ENCODE peak calls at places on chromosome 6, in eight cellular contexts. One of them, this sample, is unnamed. For H3K4me1, the result is how much of the 10 kb centered on the place peaks cover.

GRCh38 chr6:115360602-115361325 is 699.9 kb downstream of the FRK start:
- DNase-seq in breast epithelium: no peak
- DNase-seq in HCT116: no peak
- DNase-seq in fibroblast of lung: no peak
- DNase-seq in CD8-positive, alpha-beta T cell: no peak
- DNase-seq in heart right ventricle: no peak
- DNase-seq in small intestine: peak
- DNase-seq in neural progenitor cell: no peak
- DNase-seq in this sample: no peak

GRCh38 chr6:24052632-24053031 is 73.4 kb upstream of the NRSN1 start:
- DNase-seq in heart right ventricle: no peak
- DNase-seq in small intestine: no peak
- DNase-seq in neural progenitor cell: no peak
- DNase-seq in breast epithelium: no peak
- DNase-seq in CD8-positive, alpha-beta T cell: no peak
- DNase-seq in HCT116: no peak
- DNase-seq in fibroblast of lung: peak
- DNase-seq in this sample: no peak

GRCh38 chr6:49342410-49342809 is 120.6 kb downstream of the MMUT start:
- DNase-seq in HCT116: no peak
- DNase-seq in neural progenitor cell: no peak
- DNase-seq in breast epithelium: no peak
- DNase-seq in heart right ventricle: no peak
- DNase-seq in CD8-positive, alpha-beta T cell: no peak
- DNase-seq in small intestine: no peak
- DNase-seq in fibroblast of lung: no peak
- DNase-seq in this sample: peak

GRCh38 chr6:159233365-159234101 is 64.3 kb downstream of the FNDC1 start:
- DNase-seq in heart right ventricle: no peak
- DNase-seq in fibroblast of lung: no peak
- DNase-seq in HCT116: no peak
- DNase-seq in breast epithelium: no peak
- DNase-seq in CD8-positive, alpha-beta T cell: no peak
- DNase-seq in neural progenitor cell: peak
- DNase-seq in small intestine: no peak
- DNase-seq in this sample: no peak

GRCh38 chr6:116352515-116353471 is 18.0 kb upstream of the DSE start:
- DNase-seq in heart right ventricle: no peak
- DNase-seq in small intestine: no peak
- DNase-seq in HCT116: no peak
- DNase-seq in fibroblast of lung: peak
- DNase-seq in breast epithelium: no peak
- DNase-seq in CD8-positive, alpha-beta T cell: no peak
- DNase-seq in neural progenitor cell: no peak
- DNase-seq in this sample: no peak

GRCh38 chr6:53647437-53648094 is 18.0 kb downstream of the KLHL31 start:
- DNase-seq in heart right ventricle: no peak
- DNase-seq in fibroblast of lung: peak
- DNase-seq in breast epithelium: no peak
- DNase-seq in CD8-positive, alpha-beta T cell: peak
- DNase-seq in HCT116: no peak
- DNase-seq in neural progenitor cell: no peak
- DNase-seq in small intestine: peak
- DNase-seq in this sample: no peak

GRCh38 chr6:150372051-150372450 is 3.2 kb downstream of the IYD start:
- DNase-seq in fibroblast of lung: peak
- DNase-seq in CD8-positive, alpha-beta T cell: no peak
- DNase-seq in neural progenitor cell: no peak
- DNase-seq in HCT116: no peak
- DNase-seq in small intestine: no peak
- DNase-seq in breast epithelium: no peak
- DNase-seq in heart right ventricle: no peak
- DNase-seq in this sample: no peak

GRCh38 chr6:3796396-3796795 is 44.9 kb upstream of the PXDC1 start:
- DNase-seq in heart right ventricle: no peak
- DNase-seq in HCT116: no peak
- DNase-seq in breast epithelium: no peak
- DNase-seq in fibroblast of lung: no peak
- DNase-seq in CD8-positive, alpha-beta T cell: no peak
- DNase-seq in small intestine: no peak
- DNase-seq in neural progenitor cell: no peak
- DNase-seq in this sample: no peak

GRCh38 chr6:97066056-97066455 is 141.5 kb downstream of the KLHL32 start:
- DNase-seq in heart right ventricle: no peak
- DNase-seq in neural progenitor cell: no peak
- DNase-seq in fibroblast of lung: no peak
- DNase-seq in breast epithelium: no peak
- DNase-seq in HCT116: no peak
- DNase-seq in CD8-positive, alpha-beta T cell: no peak
- DNase-seq in small intestine: no peak
- DNase-seq in this sample: no peak

GRCh38 chr6:143556529-143556928 is 45.0 kb upstream of the FUCA2 start:
- DNase-seq in fibroblast of lung: peak
- DNase-seq in breast epithelium: no peak
- DNase-seq in CD8-positive, alpha-beta T cell: no peak
- DNase-seq in small intestine: no peak
- DNase-seq in neural progenitor cell: no peak
- DNase-seq in heart right ventricle: no peak
- DNase-seq in HCT116: no peak
- DNase-seq in this sample: no peak

GRCh38 chr6:23621026-23621425 is 505.0 kb upstream of the NRSN1 start:
- DNase-seq in HCT116: no peak
- DNase-seq in breast epithelium: no peak
- DNase-seq in heart right ventricle: no peak
- DNase-seq in fibroblast of lung: peak
- DNase-seq in CD8-positive, alpha-beta T cell: no peak
- DNase-seq in neural progenitor cell: no peak
- DNase-seq in small intestine: no peak
- DNase-seq in this sample: no peak

GRCh38 chr6:139407718-139408222 is 33.3 kb upstream of the CITED2 start:
- DNase-seq in CD8-positive, alpha-beta T cell: no peak
- DNase-seq in small intestine: no peak
- DNase-seq in fibroblast of lung: peak
- DNase-seq in neural progenitor cell: peak
- DNase-seq in breast epithelium: no peak
- DNase-seq in heart right ventricle: no peak
- DNase-seq in HCT116: no peak
- DNase-seq in this sample: no peak

GRCh38 chr6:150598401-150598800 is 1.3 kb upstream of the PLEKHG1 start:
- DNase-seq in CD8-positive, alpha-beta T cell: no peak
- DNase-seq in breast epithelium: no peak
- DNase-seq in HCT116: no peak
- DNase-seq in fibroblast of lung: no peak
- DNase-seq in heart right ventricle: no peak
- DNase-seq in neural progenitor cell: no peak
- DNase-seq in small intestine: no peak
- DNase-seq in this sample: no peak

GRCh38 chr6:154615483-154616025 is 105.1 kb upstream of the CNKSR3 start:
- DNase-seq in fibroblast of lung: peak
- DNase-seq in breast epithelium: peak
- DNase-seq in CD8-positive, alpha-beta T cell: no peak
- DNase-seq in HCT116: peak
- DNase-seq in small intestine: peak
- DNase-seq in neural progenitor cell: no peak
- DNase-seq in heart right ventricle: peak
- DNase-seq in this sample: peak

GRCh38 chr6:37691904-37692806 is 5.5 kb downstream of the MDGA1 start:
- DNase-seq in fibroblast of lung: peak
- DNase-seq in small intestine: peak
- DNase-seq in HCT116: peak
- DNase-seq in heart right ventricle: peak
- DNase-seq in CD8-positive, alpha-beta T cell: peak
- DNase-seq in neural progenitor cell: peak
- DNase-seq in breast epithelium: peak
- DNase-seq in this sample: peak

GRCh38 chr6:44309092-44309491 is 4.1 kb downstream of the AARS2 start:
- DNase-seq in heart right ventricle: peak
- DNase-seq in CD8-positive, alpha-beta T cell: no peak
- DNase-seq in HCT116: no peak
- DNase-seq in fibroblast of lung: peak
- DNase-seq in breast epithelium: no peak
- DNase-seq in small intestine: no peak
- DNase-seq in neural progenitor cell: no peak
- DNase-seq in this sample: no peak

GRCh38 chr6:20126789-20127653 is 85.2 kb downstream of the MBOAT1 start:
- DNase-seq in breast epithelium: no peak
- DNase-seq in heart right ventricle: peak
- DNase-seq in HCT116: peak
- DNase-seq in fibroblast of lung: peak
- DNase-seq in neural progenitor cell: peak
- DNase-seq in CD8-positive, alpha-beta T cell: peak
- DNase-seq in small intestine: peak
- DNase-seq in this sample: peak

GRCh38 chr6:95741001-95741400 is 163.7 kb downstream of the MANEA start:
- DNase-seq in neural progenitor cell: no peak
- DNase-seq in HCT116: no peak
- DNase-seq in CD8-positive, alpha-beta T cell: no peak
- DNase-seq in small intestine: no peak
- DNase-seq in breast epithelium: no peak
- DNase-seq in fibroblast of lung: no peak
- DNase-seq in heart right ventricle: no peak
- DNase-seq in this sample: no peak

GRCh38 chr6:2665169-2666070 is 85.3 kb downstream of the MYLK4 start:
- DNase-seq in HCT116: no peak
- DNase-seq in breast epithelium: no peak
- DNase-seq in small intestine: no peak
- DNase-seq in heart right ventricle: no peak
- DNase-seq in neural progenitor cell: no peak
- DNase-seq in fibroblast of lung: peak
- DNase-seq in CD8-positive, alpha-beta T cell: no peak
- DNase-seq in this sample: no peak

DNA sequence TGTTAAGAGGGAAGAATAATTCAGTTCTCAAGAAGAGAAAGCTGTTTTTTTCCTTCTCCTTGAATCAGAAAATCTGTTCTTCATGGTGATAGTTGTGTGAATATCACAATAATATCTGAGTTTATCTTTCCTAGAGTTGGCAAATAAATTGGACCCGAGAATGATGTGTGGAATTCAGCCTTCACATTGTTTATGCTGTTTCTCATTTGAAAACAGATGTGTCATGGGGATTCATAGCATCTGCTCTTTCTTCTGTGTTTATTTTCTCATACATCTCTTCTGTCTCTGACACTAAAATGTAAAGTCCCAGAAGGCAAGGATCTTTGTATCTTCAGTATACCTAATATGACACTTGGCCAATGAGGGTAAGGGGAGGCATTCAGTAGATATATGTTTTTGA is 103.6 kb upstream of the SGK1 start:
- DNase-seq in fibroblast of lung: peak
- DNase-seq in CD8-positive, alpha-beta T cell: no peak
- DNase-seq in heart right ventricle: no peak
- DNase-seq in HCT116: no peak
- DNase-seq in neural progenitor cell: no peak
- DNase-seq in breast epithelium: no peak
- DNase-seq in small intestine: no peak
- DNase-seq in this sample: no peak
- H3K4me1 ChIP-seq in fibroblast of lung: under half
- H3K4me1 ChIP-seq in CD8-positive, alpha-beta T cell: under half
- H3K4me1 ChIP-seq in heart right ventricle: under half
- H3K4me1 ChIP-seq in HCT116: under half
- H3K4me1 ChIP-seq in neural progenitor cell: under half
- H3K4me1 ChIP-seq in breast epithelium: under half
- H3K4me1 ChIP-seq in small intestine: under half
- H3K4me1 ChIP-seq in this sample: under half

GRCh38 chr6:14275493-14275851 is 157.9 kb downstream of the CD83 start:
- DNase-seq in neural progenitor cell: no peak
- DNase-seq in fibroblast of lung: peak
- DNase-seq in small intestine: no peak
- DNase-seq in HCT116: no peak
- DNase-seq in CD8-positive, alpha-beta T cell: no peak
- DNase-seq in breast epithelium: no peak
- DNase-seq in heart right ventricle: peak
- DNase-seq in this sample: no peak
- H3K4me1 ChIP-seq in neural progenitor cell: under half
- H3K4me1 ChIP-seq in fibroblast of lung: under half
- H3K4me1 ChIP-seq in small intestine: under half
- H3K4me1 ChIP-seq in HCT116: under half
- H3K4me1 ChIP-seq in CD8-positive, alpha-beta T cell: half or more
- H3K4me1 ChIP-seq in breast epithelium: under half
- H3K4me1 ChIP-seq in heart right ventricle: under half
- H3K4me1 ChIP-seq in this sample: under half

GRCh38 chr6:36028088-36028886 is 679 bp downstream of the MAPK14 start:
- DNase-seq in heart right ventricle: peak
- DNase-seq in breast epithelium: no peak
- DNase-seq in fibroblast of lung: peak
- DNase-seq in HCT116: no peak
- DNase-seq in CD8-positive, alpha-beta T cell: peak
- DNase-seq in neural progenitor cell: no peak
- DNase-seq in small intestine: peak
- DNase-seq in this sample: no peak

GRCh38 chr6:36028887-36029324 is 1.3 kb downstream of the MAPK14 start:
- DNase-seq in small intestine: peak
- DNase-seq in heart right ventricle: peak
- DNase-seq in fibroblast of lung: peak
- DNase-seq in HCT116: no peak
- DNase-seq in neural progenitor cell: peak
- DNase-seq in CD8-positive, alpha-beta T cell: peak
- DNase-seq in breast epithelium: no peak
- DNase-seq in this sample: peak

GRCh38 chr6:36027501-36028087 is at the start of gene MAPK14:
- DNase-seq in heart right ventricle: peak
- DNase-seq in small intestine: peak
- DNase-seq in neural progenitor cell: peak
- DNase-seq in CD8-positive, alpha-beta T cell: peak
- DNase-seq in breast epithelium: peak
- DNase-seq in HCT116: peak
- DNase-seq in fibroblast of lung: peak
- DNase-seq in this sample: peak

GRCh38 chr6:36032245-36032644 is 4.6 kb downstream of the MAPK14 start:
- DNase-seq in fibroblast of lung: no peak
- DNase-seq in breast epithelium: no peak
- DNase-seq in CD8-positive, alpha-beta T cell: no peak
- DNase-seq in neural progenitor cell: no peak
- DNase-seq in heart right ventricle: no peak
- DNase-seq in small intestine: no peak
- DNase-seq in HCT116: no peak
- DNase-seq in this sample: no peak

DNA sequence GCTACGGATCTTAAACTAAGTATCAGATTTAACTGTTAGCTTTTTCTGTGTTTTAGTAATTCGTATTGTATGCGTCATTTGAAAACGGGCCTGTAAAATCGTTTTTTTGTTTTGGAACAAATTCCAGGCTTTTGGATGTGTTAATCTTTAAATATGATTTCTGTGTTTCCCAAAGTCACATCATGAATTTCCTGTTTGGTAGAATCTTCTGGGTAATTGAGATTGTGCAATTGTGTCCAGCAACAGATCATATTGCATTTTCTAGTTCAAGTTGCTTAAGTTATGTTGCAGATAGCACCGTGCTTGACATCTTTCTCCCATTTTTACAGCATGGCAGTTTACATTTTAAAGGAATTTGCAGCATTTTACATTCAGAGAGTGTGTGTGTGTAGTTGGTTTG is 1.9 kb downstream of the MAPK14 start:
- DNase-seq in heart right ventricle: no peak
- DNase-seq in neural progenitor cell: no peak
- DNase-seq in small intestine: peak
- DNase-seq in breast epithelium: no peak
- DNase-seq in CD8-positive, alpha-beta T cell: no peak
- DNase-seq in HCT116: no peak
- DNase-seq in fibroblast of lung: peak
- DNase-seq in this sample: no peak
- H3K4me1 ChIP-seq in heart right ventricle: half or more
- H3K4me1 ChIP-seq in neural progenitor cell: under half
- H3K4me1 ChIP-seq in small intestine: under half
- H3K4me1 ChIP-seq in breast epithelium: under half
- H3K4me1 ChIP-seq in CD8-positive, alpha-beta T cell: under half
- H3K4me1 ChIP-seq in HCT116: under half
- H3K4me1 ChIP-seq in fibroblast of lung: under half
- H3K4me1 ChIP-seq in this sample: under half

GRCh38 chr6:45590751-45591184 is 213.0 kb upstream of the SUPT3H start:
- DNase-seq in heart right ventricle: no peak
- DNase-seq in neural progenitor cell: no peak
- DNase-seq in small intestine: no peak
- DNase-seq in fibroblast of lung: peak
- DNase-seq in CD8-positive, alpha-beta T cell: no peak
- DNase-seq in breast epithelium: no peak
- DNase-seq in HCT116: no peak
- DNase-seq in this sample: no peak
- H3K4me1 ChIP-seq in heart right ventricle: under half
- H3K4me1 ChIP-seq in neural progenitor cell: under half
- H3K4me1 ChIP-seq in small intestine: under half
- H3K4me1 ChIP-seq in fibroblast of lung: under half
- H3K4me1 ChIP-seq in CD8-positive, alpha-beta T cell: under half
- H3K4me1 ChIP-seq in breast epithelium: under half
- H3K4me1 ChIP-seq in HCT116: under half
- H3K4me1 ChIP-seq in this sample: under half